ENCODE peak calls at places on chromosomes 5 and 9, in four cellular contexts. Z, I, F and U are unnamed samples.

GRCh38 chr5:138956801-138957200 is 81.7 kb upstream of the LRRTM2 start:
- DNase-seq in I (no peak), Z (no peak), F (no peak), U (no peak)

GRCh38 chr5:10578869-10579268 is 15.0 kb downstream of the ANKRD33B start:
- DNase-seq in F (no peak), I (peak), Z (no peak), U (no peak)

GRCh38 chr9:82457281-82457680 is 468.7 kb downstream of the SPATA31D1 start:
- DNase-seq in I (no peak), Z (no peak), F (no peak), U (no peak)

GRCh38 chr5:42944989-42945388 is 95.1 kb downstream of the ANXA2R start:
- DNase-seq in I (no peak), F (peak), Z (no peak), U (no peak)

GRCh38 chr9:95055851-95056551 is 261.5 kb downstream of the FANCC start:
- DNase-seq in F (peak), I (no peak), Z (no peak), U (no peak)

GRCh38 chr5:3276891-3277290 is 318.7 kb upstream of the IRX1 start:
- DNase-seq in Z (no peak), F (no peak), I (no peak), U (no peak)

GRCh38 chr5:172433071-172433470 is 21.3 kb downstream of the SH3PXD2B start:
- DNase-seq in Z (no peak), I (no peak), F (no peak), U (no peak)

GRCh38 chr9:36956908-36957307 is 77.2 kb downstream of the PAX5 start:
- DNase-seq in F (no peak), I (no peak), Z (no peak), U (no peak)

GRCh38 chr5:5767286-5767928 is 344.9 kb downstream of the ICE1 start:
- DNase-seq in I (no peak), Z (peak), F (no peak), U (no peak)

GRCh38 chr5:1227669-1228068 is 2.5 kb downstream of the SLC6A18 start:
- DNase-seq in F (no peak), I (no peak), Z (no peak), U (no peak)

GRCh38 chr5:173155912-173156311 is 11.6 kb downstream of the BNIP1 start:
- DNase-seq in F (no peak), I (no peak), Z (peak), U (no peak)

GRCh38 chr5:115309751-115310370 is 13.4 kb upstream of the CCDC112 start:
- DNase-seq in F (peak), Z (no peak), I (peak), U (no peak)

GRCh38 chr9:133282454-133283238 is 7.6 kb upstream of the ABO start:
- DNase-seq in F (no peak), Z (no peak), I (no peak), U (no peak)

GRCh38 chr9:29697011-29697410 is 2123.7 kb upstream of the C9orf72 start:
- DNase-seq in Z (no peak), F (peak), I (no peak), U (no peak)

GRCh38 chr9:136853596-136854112 is 1.5 kb downstream of the MAMDC4 start:
- DNase-seq in I (no peak), F (no peak), Z (no peak), U (no peak)

GRCh38 chr9:96071245-96072124 is 196.0 kb downstream of the ERCC6L2 start:
- DNase-seq in Z (no peak), I (no peak), F (no peak), U (no peak)

GRCh38 chr9:22170162-22170932 is 161.2 kb upstream of the CDKN2B start:
- DNase-seq in I (no peak), F (peak), Z (no peak), U (no peak)

GRCh38 chr5:169218862-169219261 is 82.1 kb downstream of the SLIT3 start:
- DNase-seq in I (no peak), F (peak), Z (no peak), U (no peak)

GRCh38 chr5:157902440-157903116 is 43.6 kb upstream of the CLINT1 start:
- DNase-seq in Z (no peak), I (no peak), F (no peak), U (no peak)